ENCODE peak calls at places on chromosomes 13 and 19, in five cellular contexts. One of them, this sample, is unnamed.

GRCh38 chr13:38848360-38848759 is 142.3 kb downstream of the STOML3 start:
- DNase-seq in CD8-positive, alpha-beta T cell: no peak
- DNase-seq in pancreas: no peak
- DNase-seq in A673: no peak
- DNase-seq in foreskin fibroblast: no peak
- DNase-seq in this sample: no peak

GRCh38 chr13:25292301-25292700 is 5.0 kb upstream of the MTMR6 start:
- DNase-seq in CD8-positive, alpha-beta T cell: no peak
- DNase-seq in pancreas: no peak
- DNase-seq in A673: peak
- DNase-seq in foreskin fibroblast: peak
- DNase-seq in this sample: no peak

GRCh38 chr13:105936816-105937215 is 598.6 kb downstream of the EFNB2 start:
- DNase-seq in CD8-positive, alpha-beta T cell: no peak
- DNase-seq in pancreas: no peak
- DNase-seq in A673: no peak
- DNase-seq in foreskin fibroblast: no peak
- DNase-seq in this sample: no peak

GRCh38 chr13:78680064-78680463 is 21.1 kb upstream of the OBI1 start:
- DNase-seq in CD8-positive, alpha-beta T cell: no peak
- DNase-seq in pancreas: no peak
- DNase-seq in A673: peak
- DNase-seq in foreskin fibroblast: no peak
- DNase-seq in this sample: no peak

GRCh38 chr13:72643339-72643989 is 84.0 kb downstream of the MZT1 start:
- DNase-seq in CD8-positive, alpha-beta T cell: peak
- DNase-seq in pancreas: no peak
- DNase-seq in A673: peak
- DNase-seq in foreskin fibroblast: no peak
- DNase-seq in this sample: peak

GRCh38 chr19:15210323-15210774 is 9.6 kb upstream of the NOTCH3 start:
- DNase-seq in CD8-positive, alpha-beta T cell: no peak
- DNase-seq in pancreas: no peak
- DNase-seq in A673: no peak
- DNase-seq in foreskin fibroblast: peak
- DNase-seq in this sample: no peak

GRCh38 chr19:38706792-38707511 is 37.3 kb downstream of the CAPN12 start:
- DNase-seq in CD8-positive, alpha-beta T cell: no peak
- DNase-seq in pancreas: no peak
- DNase-seq in A673: no peak
- DNase-seq in foreskin fibroblast: no peak
- DNase-seq in this sample: no peak

GRCh38 chr13:33494596-33495214 is 209.2 kb upstream of the STARD13 start:
- DNase-seq in CD8-positive, alpha-beta T cell: no peak
- DNase-seq in pancreas: no peak
- DNase-seq in A673: peak
- DNase-seq in foreskin fibroblast: peak
- DNase-seq in this sample: no peak

GRCh38 chr19:29771708-29772415 is 39.9 kb upstream of the CCNE1 start:
- DNase-seq in CD8-positive, alpha-beta T cell: peak
- DNase-seq in pancreas: peak
- DNase-seq in A673: peak
- DNase-seq in foreskin fibroblast: peak
- DNase-seq in this sample: peak

GRCh38 chr19:45137179-45137761 is 23.5 kb downstream of the NKPD1 start:
- DNase-seq in CD8-positive, alpha-beta T cell: no peak
- DNase-seq in pancreas: no peak
- DNase-seq in A673: no peak
- DNase-seq in foreskin fibroblast: no peak
- DNase-seq in this sample: peak

GRCh38 chr13:76948139-76948538 is at the start of gene ACOD1:
- DNase-seq in CD8-positive, alpha-beta T cell: no peak
- DNase-seq in pancreas: no peak
- DNase-seq in A673: no peak
- DNase-seq in foreskin fibroblast: no peak
- DNase-seq in this sample: no peak

GRCh38 chr13:20969182-20969581 is 66.6 kb upstream of the XPO4 start:
- DNase-seq in CD8-positive, alpha-beta T cell: no peak
- DNase-seq in pancreas: no peak
- DNase-seq in A673: no peak
- DNase-seq in foreskin fibroblast: peak
- DNase-seq in this sample: no peak

GRCh38 chr13:47399599-47399998 is 502.7 kb upstream of the HTR2A start:
- DNase-seq in CD8-positive, alpha-beta T cell: no peak
- DNase-seq in pancreas: no peak
- DNase-seq in A673: no peak
- DNase-seq in foreskin fibroblast: no peak
- DNase-seq in this sample: no peak

GRCh38 chr19:47232422-47233211 is 1.6 kb upstream of the BBC3 start:
- DNase-seq in CD8-positive, alpha-beta T cell: no peak
- DNase-seq in pancreas: peak
- DNase-seq in A673: no peak
- DNase-seq in foreskin fibroblast: no peak
- DNase-seq in this sample: peak

GRCh38 chr19:12668937-12669271 is 2.3 kb downstream of the WDR83 start:
- DNase-seq in CD8-positive, alpha-beta T cell: peak
- DNase-seq in pancreas: peak
- DNase-seq in A673: peak
- DNase-seq in foreskin fibroblast: peak
- DNase-seq in this sample: peak

GRCh38 chr19:35757231-35757748 is 461 bp upstream of the HSPB6 start:
- DNase-seq in CD8-positive, alpha-beta T cell: no peak
- DNase-seq in pancreas: peak
- DNase-seq in A673: peak
- DNase-seq in foreskin fibroblast: peak
- DNase-seq in this sample: peak

GRCh38 chr19:49866933-49867782 is at the start of gene PNKP:
- DNase-seq in CD8-positive, alpha-beta T cell: peak
- DNase-seq in pancreas: peak
- DNase-seq in A673: peak
- DNase-seq in foreskin fibroblast: peak
- DNase-seq in this sample: peak

GRCh38 chr13:24033527-24034302 is 126.8 kb upstream of the SPATA13 start:
- DNase-seq in CD8-positive, alpha-beta T cell: no peak
- DNase-seq in pancreas: no peak
- DNase-seq in A673: no peak
- DNase-seq in foreskin fibroblast: peak
- DNase-seq in this sample: no peak

GRCh38 chr13:29423050-29423449 is 172.4 kb downstream of the SLC7A1 start:
- DNase-seq in CD8-positive, alpha-beta T cell: no peak
- DNase-seq in pancreas: no peak
- DNase-seq in A673: peak
- DNase-seq in foreskin fibroblast: no peak
- DNase-seq in this sample: no peak

GRCh38 chr13:29428992-29429315 is 166.5 kb downstream of the SLC7A1 start:
- DNase-seq in CD8-positive, alpha-beta T cell: no peak
- DNase-seq in pancreas: no peak
- DNase-seq in A673: no peak
- DNase-seq in foreskin fibroblast: no peak
- DNase-seq in this sample: no peak

GRCh38 chr13:29429496-29429895 is 166.0 kb downstream of the SLC7A1 start:
- DNase-seq in CD8-positive, alpha-beta T cell: no peak
- DNase-seq in pancreas: no peak
- DNase-seq in A673: peak
- DNase-seq in foreskin fibroblast: no peak
- DNase-seq in this sample: no peak

GRCh38 chr13:29427937-29428309 is 167.6 kb downstream of the SLC7A1 start:
- DNase-seq in CD8-positive, alpha-beta T cell: no peak
- DNase-seq in pancreas: no peak
- DNase-seq in A673: no peak
- DNase-seq in foreskin fibroblast: no peak
- DNase-seq in this sample: no peak

DNA sequence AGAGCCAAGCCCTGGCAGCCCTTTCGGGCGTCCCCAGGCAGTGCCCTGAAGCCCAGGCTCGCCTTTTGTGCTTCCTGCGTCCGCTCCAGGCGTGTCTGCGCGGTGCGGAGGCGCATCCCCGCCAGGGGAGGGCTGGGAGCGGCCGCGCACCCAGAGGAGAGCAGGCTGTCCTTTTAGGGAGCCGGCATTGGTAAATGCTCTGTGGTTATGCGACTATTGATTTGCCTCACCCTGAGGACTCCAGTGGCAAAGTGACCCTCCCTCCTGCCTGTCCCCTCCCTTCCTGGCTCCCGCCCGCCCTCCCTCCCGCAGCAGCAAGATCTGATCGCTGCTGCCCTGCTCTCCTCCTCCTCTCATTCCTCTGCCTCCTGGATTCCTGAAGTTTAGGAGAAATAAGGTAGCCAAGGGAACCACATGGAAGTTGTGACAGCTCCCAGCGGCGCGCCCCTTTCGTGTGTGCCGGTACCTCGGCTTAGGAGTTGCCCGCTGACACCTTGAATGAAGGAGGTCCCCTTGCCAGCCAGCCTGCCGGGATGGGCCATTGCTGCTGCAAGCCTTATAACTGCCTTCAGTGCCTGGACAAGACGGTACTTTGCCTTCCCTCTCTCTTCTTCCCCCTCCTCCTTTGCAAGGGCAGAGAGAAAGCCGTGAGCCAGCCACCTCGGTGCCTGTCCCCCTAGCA is 167.0 kb downstream of the SLC7A1 start:
- DNase-seq in CD8-positive, alpha-beta T cell: no peak
- DNase-seq in pancreas: no peak
- DNase-seq in A673: no peak
- DNase-seq in foreskin fibroblast: no peak
- DNase-seq in this sample: no peak
- TF ChIP-seq CTCF in CD8-positive, alpha-beta T cell: no peak
- TF ChIP-seq CTCF in pancreas: no peak
- TF ChIP-seq CTCF in A673: no peak
- TF ChIP-seq CTCF in foreskin fibroblast: peak
- TF ChIP-seq CTCF in this sample: no peak

GRCh38 chr13:30142502-30143211 is 164.7 kb downstream of the KATNAL1 start:
- DNase-seq in CD8-positive, alpha-beta T cell: no peak
- DNase-seq in pancreas: peak
- DNase-seq in A673: peak
- DNase-seq in foreskin fibroblast: peak
- DNase-seq in this sample: peak
- TF ChIP-seq CTCF in CD8-positive, alpha-beta T cell: no peak
- TF ChIP-seq CTCF in pancreas: no peak
- TF ChIP-seq CTCF in A673: no peak
- TF ChIP-seq CTCF in foreskin fibroblast: no peak
- TF ChIP-seq CTCF in this sample: no peak

DNA sequence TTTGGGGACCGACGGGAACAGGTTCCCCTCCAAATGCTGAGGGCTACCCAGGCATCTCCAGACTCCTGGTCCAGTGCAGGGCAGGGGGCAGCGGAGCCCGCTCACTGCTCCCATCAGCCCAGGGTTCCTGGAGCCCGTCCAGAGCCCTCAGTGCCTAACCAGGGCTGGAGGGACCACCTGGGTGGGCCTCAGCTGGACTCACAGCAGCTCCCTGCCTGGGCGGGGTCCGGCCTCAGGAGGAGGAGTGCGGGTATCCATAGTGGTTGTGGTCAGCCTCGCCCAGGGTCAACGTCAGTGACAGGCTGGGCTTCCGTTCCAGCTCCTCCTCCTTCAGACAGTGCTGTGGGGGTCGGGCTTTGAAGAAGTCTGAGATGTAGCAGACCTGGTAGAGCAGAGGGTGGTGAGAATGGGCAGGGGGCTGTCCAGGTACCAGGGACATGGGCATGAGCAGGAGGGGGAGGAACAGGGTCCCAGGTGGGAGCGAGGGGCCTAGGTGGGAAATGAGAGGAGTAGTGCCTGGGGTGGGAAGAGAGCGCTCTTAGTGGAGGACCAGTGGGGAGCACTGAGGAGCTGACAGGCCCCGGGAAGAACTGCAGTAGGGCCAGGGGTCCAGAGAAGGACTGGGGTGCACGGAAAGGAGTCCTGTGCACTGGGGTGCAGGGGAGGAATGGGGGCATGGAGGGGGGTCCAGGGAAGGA is 9.9 kb downstream of the PLPP2 start:
- DNase-seq in CD8-positive, alpha-beta T cell: no peak
- DNase-seq in pancreas: no peak
- DNase-seq in A673: no peak
- DNase-seq in foreskin fibroblast: no peak
- DNase-seq in this sample: no peak
- TF ChIP-seq CTCF in CD8-positive, alpha-beta T cell: no peak
- TF ChIP-seq CTCF in pancreas: no peak
- TF ChIP-seq CTCF in A673: no peak
- TF ChIP-seq CTCF in foreskin fibroblast: no peak
- TF ChIP-seq CTCF in this sample: no peak

GRCh38 chr13:29369060-29369743 is 226.3 kb downstream of the SLC7A1 start:
- DNase-seq in CD8-positive, alpha-beta T cell: no peak
- DNase-seq in pancreas: no peak
- DNase-seq in A673: peak
- DNase-seq in foreskin fibroblast: peak
- DNase-seq in this sample: no peak
- TF ChIP-seq CTCF in CD8-positive, alpha-beta T cell: no peak
- TF ChIP-seq CTCF in pancreas: peak
- TF ChIP-seq CTCF in A673: peak
- TF ChIP-seq CTCF in foreskin fibroblast: peak
- TF ChIP-seq CTCF in this sample: peak

GRCh38 chr19:2477141-2477710 is 1.3 kb downstream of the GADD45B start:
- DNase-seq in CD8-positive, alpha-beta T cell: peak
- DNase-seq in pancreas: peak
- DNase-seq in A673: no peak
- DNase-seq in foreskin fibroblast: no peak
- DNase-seq in this sample: peak

GRCh38 chr19:2479556-2480194 is 3.7 kb downstream of the GADD45B start:
- DNase-seq in CD8-positive, alpha-beta T cell: no peak
- DNase-seq in pancreas: no peak
- DNase-seq in A673: no peak
- DNase-seq in foreskin fibroblast: no peak
- DNase-seq in this sample: no peak

GRCh38 chr19:2477732-2478191 is 1.8 kb downstream of the GADD45B start:
- DNase-seq in CD8-positive, alpha-beta T cell: peak
- DNase-seq in pancreas: no peak
- DNase-seq in A673: peak
- DNase-seq in foreskin fibroblast: no peak
- DNase-seq in this sample: peak

GRCh38 chr19:2478756-2479555 is 3.0 kb downstream of the GADD45B start:
- DNase-seq in CD8-positive, alpha-beta T cell: peak
- DNase-seq in pancreas: peak
- DNase-seq in A673: peak
- DNase-seq in foreskin fibroblast: peak
- DNase-seq in this sample: peak

DNA sequence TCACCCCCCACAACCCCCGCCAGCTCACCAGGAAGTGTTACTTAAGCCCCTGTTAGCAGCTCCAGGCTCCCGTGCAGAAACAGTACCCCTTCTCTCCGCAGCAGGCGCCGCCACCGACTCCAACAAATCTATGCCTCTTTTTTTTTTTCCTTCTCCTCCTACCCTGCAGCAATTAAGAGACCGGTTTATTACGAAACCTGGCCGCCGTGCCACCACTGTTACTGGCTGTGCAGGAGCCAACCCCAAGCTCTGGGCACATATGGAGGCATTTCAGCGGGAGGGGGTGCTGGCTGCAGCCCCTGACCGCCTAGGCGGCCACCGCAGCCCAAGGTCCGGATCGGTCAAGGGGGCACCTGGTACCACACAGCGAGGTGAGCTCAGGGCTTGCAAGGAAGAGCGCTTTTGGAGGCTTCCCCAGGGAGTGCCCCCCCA is 2.4 kb downstream of the GADD45B start:
- DNase-seq in CD8-positive, alpha-beta T cell: peak
- DNase-seq in pancreas: peak
- DNase-seq in A673: peak
- DNase-seq in foreskin fibroblast: peak
- DNase-seq in this sample: peak
- TF ChIP-seq CTCF in CD8-positive, alpha-beta T cell: peak
- TF ChIP-seq CTCF in pancreas: no peak
- TF ChIP-seq CTCF in A673: peak
- TF ChIP-seq CTCF in foreskin fibroblast: no peak
- TF ChIP-seq CTCF in this sample: peak